ENCODE peak calls at places on chromosome 1, in five cellular contexts. One of them, this sample, is unnamed.

GRCh38 chr1:6770727-6771567 is 14.3 kb upstream of the CAMTA1 start:
- DNase-seq in H1: peak
- DNase-seq in stomach: no peak
- DNase-seq in breast epithelium: no peak
- DNase-seq in K562: no peak
- DNase-seq in this sample: no peak

GRCh38 chr1:33502726-33503125 is 30.3 kb downstream of the ZSCAN20 start:
- DNase-seq in stomach: no peak
- DNase-seq in K562: no peak
- DNase-seq in H1: no peak
- DNase-seq in breast epithelium: no peak
- DNase-seq in this sample: no peak

GRCh38 chr1:21050031-21050430 is 126.7 kb downstream of the EIF4G3 start:
- DNase-seq in H1: no peak
- DNase-seq in K562: no peak
- DNase-seq in stomach: no peak
- DNase-seq in breast epithelium: no peak
- DNase-seq in this sample: no peak

GRCh38 chr1:206575165-206575893 is 36.9 kb downstream of the EIF2D start:
- DNase-seq in breast epithelium: no peak
- DNase-seq in K562: peak
- DNase-seq in stomach: peak
- DNase-seq in H1: no peak
- DNase-seq in this sample: no peak

GRCh38 chr1:72009756-72010441 is 272.4 kb downstream of the NEGR1 start:
- DNase-seq in K562: no peak
- DNase-seq in H1: no peak
- DNase-seq in breast epithelium: no peak
- DNase-seq in stomach: no peak
- DNase-seq in this sample: no peak

GRCh38 chr1:30229960-30230359 is 493.4 kb downstream of the MATN1 start:
- DNase-seq in K562: no peak
- DNase-seq in breast epithelium: no peak
- DNase-seq in stomach: no peak
- DNase-seq in H1: no peak
- DNase-seq in this sample: no peak

GRCh38 chr1:8423702-8424538 is 106.0 kb downstream of the SLC45A1 start:
- DNase-seq in stomach: peak
- DNase-seq in H1: peak
- DNase-seq in K562: peak
- DNase-seq in breast epithelium: no peak
- DNase-seq in this sample: no peak

GRCh38 chr1:81174052-81174451 is 626.7 kb upstream of the ADGRL2 start:
- DNase-seq in stomach: no peak
- DNase-seq in K562: no peak
- DNase-seq in H1: no peak
- DNase-seq in breast epithelium: no peak
- DNase-seq in this sample: no peak

GRCh38 chr1:53576381-53576801 is 117.2 kb downstream of the DMRTB1 start:
- DNase-seq in stomach: no peak
- DNase-seq in H1: no peak
- DNase-seq in K562: no peak
- DNase-seq in breast epithelium: peak
- DNase-seq in this sample: no peak

GRCh38 chr1:20429296-20429695 is 56.7 kb downstream of the CAMK2N1 start:
- DNase-seq in breast epithelium: peak
- DNase-seq in K562: no peak
- DNase-seq in H1: no peak
- DNase-seq in stomach: no peak
- DNase-seq in this sample: no peak

GRCh38 chr1:27773732-27774445 is 870 bp downstream of the STX12 start:
- DNase-seq in H1: no peak
- DNase-seq in stomach: no peak
- DNase-seq in breast epithelium: no peak
- DNase-seq in K562: peak
- DNase-seq in this sample: no peak

GRCh38 chr1:59401581-59401980 is 104.7 kb downstream of the FGGY start:
- DNase-seq in K562: no peak
- DNase-seq in H1: no peak
- DNase-seq in breast epithelium: no peak
- DNase-seq in stomach: no peak
- DNase-seq in this sample: no peak

GRCh38 chr1:163072658-163073057 is 3.5 kb downstream of the RGS4 start:
- DNase-seq in K562: no peak
- DNase-seq in stomach: no peak
- DNase-seq in breast epithelium: no peak
- DNase-seq in H1: no peak
- DNase-seq in this sample: no peak

GRCh38 chr1:26097696-26098095 is 13.9 kb upstream of the PDIK1L start:
- DNase-seq in K562: peak
- DNase-seq in breast epithelium: no peak
- DNase-seq in H1: no peak
- DNase-seq in stomach: no peak
- DNase-seq in this sample: no peak

GRCh38 chr1:199684686-199685273 is 342.7 kb upstream of the NR5A2 start:
- DNase-seq in K562: peak
- DNase-seq in breast epithelium: no peak
- DNase-seq in stomach: no peak
- DNase-seq in H1: no peak
- DNase-seq in this sample: peak

GRCh38 chr1:237748192-237748591 is 142.5 kb downstream of the ZP4 start:
- DNase-seq in breast epithelium: no peak
- DNase-seq in K562: no peak
- DNase-seq in H1: no peak
- DNase-seq in stomach: no peak
- DNase-seq in this sample: no peak

DNA sequence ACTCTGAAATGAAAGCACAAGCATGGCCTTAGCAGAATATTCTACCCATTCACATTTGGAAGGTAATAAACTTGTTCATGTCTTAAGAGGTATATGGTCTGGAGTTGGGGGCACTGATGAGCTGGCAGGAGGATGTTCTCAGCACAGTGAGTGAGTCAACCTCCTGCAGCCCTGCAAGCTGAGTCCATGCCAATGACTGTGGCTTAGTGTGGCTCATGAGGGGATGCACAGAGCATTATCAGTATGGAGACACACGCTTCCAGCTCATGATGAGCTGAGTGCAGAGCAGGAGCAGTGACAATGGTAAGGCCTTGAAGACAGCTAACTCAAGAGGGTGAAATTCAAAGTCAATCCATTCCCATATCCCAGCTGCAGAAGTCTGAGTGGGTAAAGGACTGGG is 102.3 kb downstream of the TNFSF18 start:
- DNase-seq in H1: no peak
- DNase-seq in K562: no peak
- DNase-seq in breast epithelium: no peak
- DNase-seq in stomach: no peak
- DNase-seq in this sample: no peak
- TF ChIP-seq POLR2AphosphoS5 in H1: no peak
- TF ChIP-seq POLR2AphosphoS5 in K562: no peak
- TF ChIP-seq POLR2AphosphoS5 in breast epithelium: no peak
- TF ChIP-seq POLR2AphosphoS5 in stomach: no peak
- TF ChIP-seq POLR2AphosphoS5 in this sample: no peak

DNA sequence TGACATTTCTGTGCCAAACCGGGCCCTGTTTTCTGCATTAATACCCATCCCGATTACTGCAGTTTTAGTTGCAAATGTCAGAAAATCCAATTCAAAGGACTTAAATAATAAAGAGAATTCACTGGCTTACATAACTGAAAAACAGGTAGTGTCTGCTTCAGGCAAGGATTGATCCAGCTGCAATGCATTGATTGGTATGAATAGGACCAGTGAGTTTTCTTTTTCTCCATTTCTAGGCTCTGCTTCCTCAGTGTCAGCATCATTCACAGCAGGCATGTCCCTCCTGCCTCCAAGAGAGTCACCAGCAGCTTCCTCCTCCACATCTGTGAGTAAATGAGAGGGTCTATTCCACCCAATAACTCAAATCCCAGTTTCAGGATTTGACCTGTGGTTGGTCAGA is 33.7 kb upstream of the ACTL8 start:
- DNase-seq in breast epithelium: no peak
- DNase-seq in H1: no peak
- DNase-seq in stomach: no peak
- DNase-seq in K562: no peak
- DNase-seq in this sample: no peak
- TF ChIP-seq POLR2A in breast epithelium: no peak
- TF ChIP-seq POLR2A in H1: no peak
- TF ChIP-seq POLR2A in stomach: no peak
- TF ChIP-seq POLR2A in K562: no peak
- TF ChIP-seq POLR2A in this sample: no peak

GRCh38 chr1:37274896-37275631 is 199.3 kb upstream of the ZC3H12A start:
- DNase-seq in breast epithelium: no peak
- DNase-seq in H1: no peak
- DNase-seq in K562: peak
- DNase-seq in stomach: no peak
- DNase-seq in this sample: no peak

GRCh38 chr1:37274491-37274890 is 199.9 kb upstream of the ZC3H12A start:
- DNase-seq in H1: no peak
- DNase-seq in K562: no peak
- DNase-seq in stomach: no peak
- DNase-seq in breast epithelium: no peak
- DNase-seq in this sample: no peak

GRCh38 chr1:37272626-37273025 is 201.8 kb upstream of the ZC3H12A start:
- DNase-seq in K562: no peak
- DNase-seq in breast epithelium: no peak
- DNase-seq in H1: no peak
- DNase-seq in stomach: no peak
- DNase-seq in this sample: no peak

GRCh38 chr1:37267111-37267835 is 207.1 kb upstream of the ZC3H12A start:
- DNase-seq in K562: no peak
- DNase-seq in breast epithelium: no peak
- DNase-seq in H1: no peak
- DNase-seq in stomach: no peak
- DNase-seq in this sample: no peak

GRCh38 chr1:37270639-37271038 is 203.7 kb upstream of the ZC3H12A start:
- DNase-seq in K562: no peak
- DNase-seq in stomach: no peak
- DNase-seq in H1: no peak
- DNase-seq in breast epithelium: no peak
- DNase-seq in this sample: no peak
- H3K4me3 ChIP-seq in K562: no peak
- H3K4me3 ChIP-seq in stomach: no peak
- H3K4me3 ChIP-seq in H1: no peak
- H3K4me3 ChIP-seq in breast epithelium: no peak
- H3K4me3 ChIP-seq in this sample: no peak

GRCh38 chr1:225767591-225768540 is 9.8 kb upstream of the SRP9 start:
- DNase-seq in breast epithelium: peak
- DNase-seq in H1: no peak
- DNase-seq in K562: no peak
- DNase-seq in stomach: peak
- DNase-seq in this sample: no peak
- TF ChIP-seq POLR2AphosphoS5 in breast epithelium: peak
- TF ChIP-seq POLR2AphosphoS5 in H1: no peak
- TF ChIP-seq POLR2AphosphoS5 in K562: no peak
- TF ChIP-seq POLR2AphosphoS5 in stomach: peak
- TF ChIP-seq POLR2AphosphoS5 in this sample: no peak

GRCh38 chr1:151540021-151540981 is at the start of gene TUFT1:
- DNase-seq in stomach: peak
- DNase-seq in breast epithelium: peak
- DNase-seq in K562: peak
- DNase-seq in H1: peak
- DNase-seq in this sample: peak
- TF ChIP-seq POLR2A in stomach: peak
- TF ChIP-seq POLR2A in breast epithelium: peak
- TF ChIP-seq POLR2A in K562: peak
- TF ChIP-seq POLR2A in H1: peak
- TF ChIP-seq POLR2A in this sample: peak

GRCh38 chr1:78004719-78005346 is at the start of gene DNAJB4:
- DNase-seq in H1: no peak
- DNase-seq in breast epithelium: no peak
- DNase-seq in stomach: peak
- DNase-seq in K562: peak
- DNase-seq in this sample: peak
- H3K4me3 ChIP-seq in H1: peak
- H3K4me3 ChIP-seq in breast epithelium: peak
- H3K4me3 ChIP-seq in stomach: peak
- H3K4me3 ChIP-seq in K562: peak
- H3K4me3 ChIP-seq in this sample: peak